ENCODE peak calls at places on chromosomes 13 and 19, in six cellular contexts. One of them, this sample, is unnamed. For H3K36me3 and H3K4me1, the result is how much of the 10 kb centered on the place peaks cover.

GRCh38 chr19:41957838-41958366 is 1.2 kb downstream of the RABAC1 start:
- DNase-seq in ovary: peak
- DNase-seq in uterus: peak
- DNase-seq in tibial artery: peak
- DNase-seq in sigmoid colon: peak
- DNase-seq in fibroblast of lung: peak
- DNase-seq in this sample: peak

GRCh38 chr13:41847216-41847615 is 113.7 kb downstream of the VWA8 start:
- DNase-seq in fibroblast of lung: no peak
- DNase-seq in uterus: no peak
- DNase-seq in tibial artery: no peak
- DNase-seq in sigmoid colon: no peak
- DNase-seq in ovary: no peak
- DNase-seq in this sample: no peak

GRCh38 chr19:13012690-13013608 is 17.7 kb downstream of the NFIX start:
- DNase-seq in ovary: peak
- DNase-seq in sigmoid colon: peak
- DNase-seq in tibial artery: peak
- DNase-seq in fibroblast of lung: peak
- DNase-seq in uterus: peak
- DNase-seq in this sample: peak

GRCh38 chr19:18736415-18737336 is 53.2 kb downstream of the CRTC1 start:
- DNase-seq in sigmoid colon: no peak
- DNase-seq in uterus: no peak
- DNase-seq in fibroblast of lung: no peak
- DNase-seq in ovary: peak
- DNase-seq in tibial artery: no peak
- DNase-seq in this sample: no peak

GRCh38 chr19:17052439-17052838 is 22.8 kb downstream of the HAUS8 start:
- DNase-seq in sigmoid colon: no peak
- DNase-seq in uterus: peak
- DNase-seq in ovary: no peak
- DNase-seq in tibial artery: peak
- DNase-seq in fibroblast of lung: peak
- DNase-seq in this sample: no peak

GRCh38 chr13:39311619-39312018 is 273.4 kb downstream of the NHLRC3 start:
- DNase-seq in uterus: no peak
- DNase-seq in fibroblast of lung: peak
- DNase-seq in tibial artery: no peak
- DNase-seq in ovary: no peak
- DNase-seq in sigmoid colon: no peak
- DNase-seq in this sample: no peak

GRCh38 chr19:18496167-18496979 is 25.5 kb downstream of the ELL start:
- DNase-seq in sigmoid colon: no peak
- DNase-seq in uterus: no peak
- DNase-seq in fibroblast of lung: peak
- DNase-seq in tibial artery: no peak
- DNase-seq in ovary: no peak
- DNase-seq in this sample: no peak

GRCh38 chr19:35240322-35240721 is 8.5 kb upstream of the LSR start:
- DNase-seq in ovary: no peak
- DNase-seq in sigmoid colon: no peak
- DNase-seq in uterus: no peak
- DNase-seq in tibial artery: no peak
- DNase-seq in fibroblast of lung: no peak
- DNase-seq in this sample: no peak

GRCh38 chr13:98476538-98476966 is 100.4 kb downstream of the STK24 start:
- DNase-seq in fibroblast of lung: peak
- DNase-seq in uterus: peak
- DNase-seq in sigmoid colon: peak
- DNase-seq in tibial artery: peak
- DNase-seq in ovary: no peak
- DNase-seq in this sample: peak

GRCh38 chr19:32876919-32877285 is 7.3 kb upstream of the SLC7A9 start:
- DNase-seq in fibroblast of lung: peak
- DNase-seq in uterus: no peak
- DNase-seq in ovary: no peak
- DNase-seq in tibial artery: no peak
- DNase-seq in sigmoid colon: no peak
- DNase-seq in this sample: no peak

GRCh38 chr19:45464861-45465427 is 2.9 kb upstream of the FOSB start:
- DNase-seq in sigmoid colon: no peak
- DNase-seq in uterus: no peak
- DNase-seq in fibroblast of lung: no peak
- DNase-seq in tibial artery: no peak
- DNase-seq in ovary: no peak
- DNase-seq in this sample: no peak

GRCh38 chr13:30329009-30329585 is 21.7 kb upstream of the KATNAL1 start:
- DNase-seq in sigmoid colon: no peak
- DNase-seq in fibroblast of lung: no peak
- DNase-seq in uterus: no peak
- DNase-seq in tibial artery: no peak
- DNase-seq in ovary: no peak
- DNase-seq in this sample: no peak

GRCh38 chr19:45156231-45156630 is 4.6 kb downstream of the NKPD1 start:
- DNase-seq in sigmoid colon: no peak
- DNase-seq in fibroblast of lung: no peak
- DNase-seq in tibial artery: no peak
- DNase-seq in ovary: no peak
- DNase-seq in uterus: no peak
- DNase-seq in this sample: no peak

GRCh38 chr19:6427131-6427530 is 2.5 kb upstream of the KHSRP start:
- DNase-seq in uterus: no peak
- DNase-seq in ovary: peak
- DNase-seq in sigmoid colon: no peak
- DNase-seq in tibial artery: no peak
- DNase-seq in fibroblast of lung: no peak
- DNase-seq in this sample: no peak

GRCh38 chr13:47233734-47234133 is 336.9 kb upstream of the HTR2A start:
- DNase-seq in ovary: no peak
- DNase-seq in fibroblast of lung: no peak
- DNase-seq in uterus: no peak
- DNase-seq in sigmoid colon: no peak
- DNase-seq in tibial artery: peak
- DNase-seq in this sample: no peak

GRCh38 chr13:49021953-49022352 is 46.2 kb downstream of the FNDC3A start:
- DNase-seq in uterus: no peak
- DNase-seq in fibroblast of lung: peak
- DNase-seq in sigmoid colon: no peak
- DNase-seq in ovary: no peak
- DNase-seq in tibial artery: no peak
- DNase-seq in this sample: no peak

GRCh38 chr13:41177616-41178015 is 16.8 kb downstream of the KBTBD7 start:
- DNase-seq in sigmoid colon: no peak
- DNase-seq in ovary: no peak
- DNase-seq in uterus: no peak
- DNase-seq in tibial artery: no peak
- DNase-seq in fibroblast of lung: no peak
- DNase-seq in this sample: no peak

GRCh38 chr13:40077396-40078027 is 422.1 kb downstream of the COG6 start:
- DNase-seq in tibial artery: no peak
- DNase-seq in uterus: no peak
- DNase-seq in ovary: no peak
- DNase-seq in fibroblast of lung: no peak
- DNase-seq in sigmoid colon: no peak
- DNase-seq in this sample: peak

GRCh38 chr19:34963531-34964406 is at the start of gene ZNF792:
- DNase-seq in tibial artery: peak
- DNase-seq in ovary: peak
- DNase-seq in uterus: peak
- DNase-seq in sigmoid colon: peak
- DNase-seq in fibroblast of lung: peak
- DNase-seq in this sample: peak

GRCh38 chr19:48497728-48498575 is 13.7 kb downstream of the LMTK3 start:
- DNase-seq in uterus: no peak
- DNase-seq in tibial artery: no peak
- DNase-seq in sigmoid colon: no peak
- DNase-seq in ovary: peak
- DNase-seq in fibroblast of lung: no peak
- DNase-seq in this sample: no peak

GRCh38 chr13:73672492-73672891 is 461.7 kb downstream of the KLF12 start:
- DNase-seq in fibroblast of lung: peak
- DNase-seq in ovary: no peak
- DNase-seq in uterus: no peak
- DNase-seq in tibial artery: no peak
- DNase-seq in sigmoid colon: no peak
- DNase-seq in this sample: no peak

GRCh38 chr13:73676550-73677040 is 457.6 kb downstream of the KLF12 start:
- DNase-seq in fibroblast of lung: no peak
- DNase-seq in uterus: no peak
- DNase-seq in sigmoid colon: no peak
- DNase-seq in ovary: no peak
- DNase-seq in tibial artery: no peak
- DNase-seq in this sample: no peak

GRCh38 chr13:73671011-73671410 is 463.2 kb downstream of the KLF12 start:
- DNase-seq in ovary: no peak
- DNase-seq in fibroblast of lung: no peak
- DNase-seq in sigmoid colon: no peak
- DNase-seq in uterus: no peak
- DNase-seq in tibial artery: no peak
- DNase-seq in this sample: no peak

GRCh38 chr13:73677041-73677589 is 457.1 kb downstream of the KLF12 start:
- DNase-seq in fibroblast of lung: peak
- DNase-seq in tibial artery: no peak
- DNase-seq in uterus: no peak
- DNase-seq in sigmoid colon: no peak
- DNase-seq in ovary: no peak
- DNase-seq in this sample: no peak

DNA sequence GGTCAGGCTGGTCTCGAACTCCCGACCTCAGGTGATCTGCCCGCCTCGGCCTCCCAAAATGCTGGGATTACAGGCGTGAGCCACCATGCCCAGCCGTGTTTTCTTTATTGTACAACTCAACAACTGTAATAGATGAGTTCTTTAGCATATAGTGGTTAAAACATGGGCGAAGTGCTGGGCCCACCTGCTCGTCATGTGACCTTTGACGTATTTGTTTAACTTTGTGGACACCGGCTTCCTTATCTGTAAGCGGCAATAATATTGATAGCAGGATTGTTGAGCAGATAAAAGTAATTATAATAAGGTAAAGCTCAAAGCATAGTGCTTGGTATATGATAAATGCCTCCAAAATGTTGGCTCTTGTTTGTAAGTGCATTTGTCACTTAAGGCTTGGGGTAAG is 460.3 kb downstream of the KLF12 start:
- DNase-seq in uterus: no peak
- DNase-seq in sigmoid colon: no peak
- DNase-seq in fibroblast of lung: no peak
- DNase-seq in tibial artery: no peak
- DNase-seq in ovary: no peak
- DNase-seq in this sample: no peak
- H3K27ac ChIP-seq in uterus: no peak
- H3K27ac ChIP-seq in sigmoid colon: no peak
- H3K27ac ChIP-seq in fibroblast of lung: no peak
- H3K27ac ChIP-seq in tibial artery: no peak
- H3K27ac ChIP-seq in ovary: no peak
- H3K27ac ChIP-seq in this sample: no peak

GRCh38 chr19:50380137-50380536 is 3.9 kb downstream of the NR1H2 start:
- DNase-seq in sigmoid colon: no peak
- DNase-seq in fibroblast of lung: no peak
- DNase-seq in ovary: no peak
- DNase-seq in uterus: no peak
- DNase-seq in tibial artery: no peak
- DNase-seq in this sample: no peak

GRCh38 chr19:50383307-50383851 is 768 bp upstream of the POLD1 start:
- DNase-seq in tibial artery: peak
- DNase-seq in sigmoid colon: no peak
- DNase-seq in uterus: no peak
- DNase-seq in ovary: no peak
- DNase-seq in fibroblast of lung: no peak
- DNase-seq in this sample: no peak

GRCh38 chr19:50380767-50381166 is 3.4 kb upstream of the POLD1 start:
- DNase-seq in fibroblast of lung: no peak
- DNase-seq in tibial artery: no peak
- DNase-seq in sigmoid colon: no peak
- DNase-seq in uterus: no peak
- DNase-seq in ovary: peak
- DNase-seq in this sample: no peak

GRCh38 chr19:50383852-50384684 is at the start of gene POLD1:
- DNase-seq in fibroblast of lung: peak
- DNase-seq in tibial artery: peak
- DNase-seq in ovary: peak
- DNase-seq in uterus: peak
- DNase-seq in sigmoid colon: peak
- DNase-seq in this sample: peak

GRCh38 chr19:50381881-50382729 is 2.0 kb upstream of the POLD1 start:
- DNase-seq in tibial artery: no peak
- DNase-seq in sigmoid colon: no peak
- DNase-seq in uterus: no peak
- DNase-seq in ovary: peak
- DNase-seq in fibroblast of lung: no peak
- DNase-seq in this sample: no peak
- H3K36me3 ChIP-seq in tibial artery: half or more
- H3K36me3 ChIP-seq in sigmoid colon: half or more
- H3K36me3 ChIP-seq in uterus: under half
- H3K36me3 ChIP-seq in ovary: under half
- H3K36me3 ChIP-seq in fibroblast of lung: under half
- H3K36me3 ChIP-seq in this sample: half or more

DNA sequence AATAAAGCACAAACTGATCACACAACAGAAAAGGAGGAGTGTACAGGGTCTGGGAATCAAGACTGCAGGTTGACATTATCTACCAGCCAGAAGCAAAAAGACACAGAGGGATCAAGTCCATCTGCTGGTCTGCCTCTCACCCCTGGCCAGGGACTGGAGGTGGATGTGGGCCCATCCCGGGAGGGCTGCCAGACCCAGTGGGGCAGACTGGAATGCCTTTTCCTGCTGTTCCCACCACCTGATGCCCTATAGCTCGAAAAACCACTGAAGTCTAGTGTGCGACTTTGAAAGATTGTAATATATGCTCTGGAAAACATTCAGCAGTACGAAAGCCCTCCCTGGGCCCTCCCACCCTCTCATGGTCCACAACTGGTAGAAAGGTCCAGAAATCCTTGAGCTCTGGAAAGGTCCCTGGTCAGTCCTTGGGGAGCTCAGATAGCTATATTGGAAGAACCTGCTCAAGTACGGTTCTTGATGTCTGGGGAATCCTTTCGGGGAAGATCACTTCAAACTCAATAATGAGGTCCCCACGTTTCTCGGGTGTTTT is 2.6 kb downstream of the DNAJB1 start:
- DNase-seq in uterus: no peak
- DNase-seq in tibial artery: no peak
- DNase-seq in fibroblast of lung: no peak
- DNase-seq in sigmoid colon: no peak
- DNase-seq in ovary: no peak
- DNase-seq in this sample: no peak
- H3K4me1 ChIP-seq in uterus: under half
- H3K4me1 ChIP-seq in tibial artery: under half
- H3K4me1 ChIP-seq in fibroblast of lung: under half
- H3K4me1 ChIP-seq in sigmoid colon: under half
- H3K4me1 ChIP-seq in ovary: under half
- H3K4me1 ChIP-seq in this sample: under half

DNA sequence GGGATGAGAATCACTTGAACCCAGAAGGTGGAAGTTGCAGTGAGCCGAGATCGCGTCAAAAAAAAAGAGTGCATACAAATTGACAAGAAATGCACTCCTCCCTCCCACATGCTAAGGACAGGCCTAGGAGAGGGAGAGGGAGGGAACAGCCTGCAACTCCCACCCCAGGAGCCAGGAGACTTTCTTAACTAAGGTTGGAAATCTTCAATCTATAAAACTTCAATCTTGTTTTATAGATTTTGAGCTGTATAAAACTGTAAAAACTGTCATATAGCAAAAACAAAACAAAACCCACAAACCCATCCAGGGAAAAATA is 1.3 kb upstream of the SYCN start:
- DNase-seq in sigmoid colon: no peak
- DNase-seq in fibroblast of lung: no peak
- DNase-seq in tibial artery: no peak
- DNase-seq in uterus: no peak
- DNase-seq in ovary: no peak
- DNase-seq in this sample: no peak
- H3K27ac ChIP-seq in sigmoid colon: no peak
- H3K27ac ChIP-seq in fibroblast of lung: no peak
- H3K27ac ChIP-seq in tibial artery: no peak
- H3K27ac ChIP-seq in uterus: no peak
- H3K27ac ChIP-seq in ovary: no peak
- H3K27ac ChIP-seq in this sample: no peak

This sample was measured in ascending aorta.